ENCODE peak calls at places on chromosomes 2 and 18, in nine cellular contexts. N, B, C, U, Q, L, K, E and D are unnamed samples.

GRCh38 chr2:64562148-64562784 is 38.1 kb downstream of the AFTPH start:
- DNase-seq in N (no peak), B (no peak), C (no peak), U (no peak), Q (no peak), L (no peak), K (peak; percentile 57), E (no peak), D (peak; percentile 27)

GRCh38 chr2:144886847-144887246 is 366.9 kb upstream of the ZEB2 start:
- DNase-seq in N (no peak), B (no peak), C (peak; percentile 36), U (no peak), Q (peak; percentile 49), L (peak; percentile 30), K (no peak), E (no peak), D (no peak)

GRCh38 chr2:65589667-65590066 is 157.3 kb upstream of the SPRED2 start:
- DNase-seq in N (no peak), B (no peak), C (no peak), U (no peak), Q (no peak), L (no peak), K (no peak), E (no peak), D (no peak)

GRCh38 chr2:26767129-26767528 is 3.0 kb downstream of the SLC35F6 start:
- DNase-seq in N (no peak), B (no peak), C (no peak), U (no peak), Q (no peak), L (no peak), K (no peak), E (no peak), D (no peak)

GRCh38 chr18:61575419-61575818 is 242.2 kb downstream of the CDH20 start:
- DNase-seq in N (no peak), B (no peak), C (peak; percentile 39), U (peak; percentile 15), Q (no peak), L (no peak), K (no peak), E (no peak), D (no peak)

GRCh38 chr2:5507374-5507773 is 184.8 kb upstream of the SOX11 start:
- DNase-seq in N (no peak), B (no peak), C (no peak), U (no peak), Q (no peak), L (no peak), K (no peak), E (no peak), D (no peak)

GRCh38 chr2:99543247-99543646 is 53.4 kb upstream of the REV1 start:
- DNase-seq in N (no peak), B (no peak), C (peak; percentile 8), U (no peak), Q (no peak), L (no peak), K (no peak), E (no peak), D (no peak)

GRCh38 chr2:127638361-127639110 is 7.4 kb upstream of the GPR17 start:
- DNase-seq in N (no peak), B (peak; percentile 72), C (no peak), U (peak; percentile 17), Q (peak; percentile 49), L (no peak), K (no peak), E (no peak), D (peak; percentile 28)

GRCh38 chr2:191249131-191249813 is 4.1 kb downstream of the MYO1B start:
- DNase-seq in N (no peak), B (no peak), C (peak; percentile 42), U (no peak), Q (no peak), L (peak; percentile 39), K (no peak), E (no peak), D (no peak)

GRCh38 chr2:172429351-172429968 is 2.1 kb downstream of the ITGA6 start:
- DNase-seq in N (no peak), B (no peak), C (peak; percentile 20), U (peak; percentile 37), Q (no peak), L (no peak), K (no peak), E (no peak), D (peak; percentile 44)

GRCh38 chr2:172430027-172430426 is 2.6 kb downstream of the ITGA6 start:
- DNase-seq in N (no peak), B (no peak), C (no peak), U (no peak), Q (no peak), L (no peak), K (no peak), E (no peak), D (no peak)

GRCh38 chr2:172431428-172431827 is 4.0 kb downstream of the ITGA6 start:
- DNase-seq in N (no peak), B (no peak), C (no peak), U (no peak), Q (peak; percentile 44), L (no peak), K (peak; percentile 77), E (no peak), D (no peak)

GRCh38 chr2:172431993-172432392 is 4.6 kb downstream of the ITGA6 start:
- DNase-seq in N (no peak), B (no peak), C (no peak), U (no peak), Q (no peak), L (no peak), K (no peak), E (no peak), D (no peak)

GRCh38 chr2:172430671-172431070 is 3.3 kb downstream of the ITGA6 start:
- DNase-seq in N (no peak), B (no peak), C (peak; percentile 32), U (no peak), Q (no peak), L (no peak), K (no peak), E (no peak), D (peak; percentile 94)
- H3K4me3 ChIP-seq in N (no peak overlapping the region), B (no peak overlapping the region), C (no peak overlapping the region), U (no peak overlapping the region), Q (no peak overlapping the region), L (no peak overlapping the region), K (no peak overlapping the region), E (peak overlapping the region; percentile 88), D (no peak overlapping the region)

DNA sequence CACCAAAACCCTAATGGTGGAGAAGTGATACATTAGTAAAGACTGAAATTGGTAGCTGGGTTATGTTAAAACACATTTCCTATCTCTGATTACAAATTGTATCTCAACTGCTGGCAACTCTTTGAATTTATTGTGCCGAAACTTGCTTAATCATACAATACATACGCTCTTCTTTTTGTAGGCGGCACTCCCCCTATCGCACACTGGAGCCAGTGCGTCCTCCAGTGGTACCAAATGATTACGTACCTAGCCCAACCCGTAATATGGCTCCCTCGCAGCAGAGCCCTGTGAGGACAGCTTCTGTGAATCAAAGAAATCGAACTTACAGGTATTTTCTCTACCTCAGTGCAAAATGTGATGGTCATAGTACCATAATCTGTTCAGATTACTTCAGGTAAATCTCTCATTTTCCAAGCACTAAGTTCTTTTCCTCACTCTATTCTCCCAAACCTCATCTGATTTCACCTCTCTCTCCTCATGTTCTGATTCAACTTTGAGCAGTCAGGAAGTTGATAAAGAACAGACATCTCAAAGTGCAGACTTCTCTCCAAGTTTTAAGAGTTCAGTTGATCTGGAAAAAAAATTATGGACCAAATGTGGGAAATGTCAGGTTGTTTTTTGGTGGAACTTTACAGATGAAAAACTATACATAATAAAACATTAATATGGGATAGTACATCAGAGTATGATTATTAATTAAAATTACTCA is 66.5 kb downstream of the ABI2 start:
- DNase-seq in N (no peak), B (peak; percentile 64), C (no peak), U (peak; percentile 25), Q (no peak), L (no peak), K (no peak), E (no peak), D (no peak)
- TF ChIP-seq CTCF in N (peak; percentile 10), B (peak; percentile 75), C (no peak), U (peak; percentile 53), Q (no peak), L (no peak), K (no peak), E (no peak), D (no peak)

GRCh38 chr2:216169087-216169486 is 59.9 kb downstream of the XRCC5 start:
- DNase-seq in N (no peak), B (no peak), C (no peak), U (no peak), Q (no peak), L (no peak), K (no peak), E (no peak), D (no peak)

GRCh38 chr2:216172493-216172892 is 63.3 kb downstream of the XRCC5 start:
- DNase-seq in N (no peak), B (no peak), C (no peak), U (no peak), Q (no peak), L (no peak), K (no peak), E (no peak), D (no peak)

GRCh38 chr2:216171043-216171442 is 61.9 kb downstream of the XRCC5 start:
- DNase-seq in N (no peak), B (no peak), C (no peak), U (no peak), Q (no peak), L (no peak), K (no peak), E (no peak), D (no peak)

DNA sequence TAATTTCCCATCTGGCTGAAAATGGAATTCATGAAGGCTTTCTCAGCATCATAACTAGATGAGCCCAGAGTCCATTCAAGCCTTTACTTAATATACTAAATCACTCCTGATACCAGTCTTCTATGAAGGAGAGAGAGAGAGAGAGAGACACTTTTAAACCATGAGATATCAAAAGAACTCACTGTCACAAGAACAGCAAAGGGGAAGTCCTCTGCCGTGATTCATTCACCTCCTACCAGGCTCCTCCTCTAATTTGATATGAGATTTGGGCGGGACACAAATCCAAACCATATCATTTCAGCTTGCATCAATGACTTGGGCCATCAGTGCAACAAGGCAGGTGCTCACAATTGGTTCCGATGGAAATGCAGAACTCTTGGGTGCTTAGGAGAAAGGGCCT is 61.2 kb downstream of the XRCC5 start:
- DNase-seq in N (no peak), B (no peak), C (no peak), U (no peak), Q (no peak), L (no peak), K (no peak), E (no peak), D (no peak)
- H3K36me3 ChIP-seq in N (peaks cover 7% of the 10 kb centered on the region), B (peaks cover 87% of the 10 kb centered on the region), C (peaks cover 5% of the 10 kb centered on the region), U (peaks cover 36% of the 10 kb centered on the region), Q (peaks cover 18% of the 10 kb centered on the region), L (peaks cover 43% of the 10 kb centered on the region), K (peaks cover 32% of the 10 kb centered on the region), E (peaks cover 29% of the 10 kb centered on the region), D (peaks cover 5% of the 10 kb centered on the region)

DNA sequence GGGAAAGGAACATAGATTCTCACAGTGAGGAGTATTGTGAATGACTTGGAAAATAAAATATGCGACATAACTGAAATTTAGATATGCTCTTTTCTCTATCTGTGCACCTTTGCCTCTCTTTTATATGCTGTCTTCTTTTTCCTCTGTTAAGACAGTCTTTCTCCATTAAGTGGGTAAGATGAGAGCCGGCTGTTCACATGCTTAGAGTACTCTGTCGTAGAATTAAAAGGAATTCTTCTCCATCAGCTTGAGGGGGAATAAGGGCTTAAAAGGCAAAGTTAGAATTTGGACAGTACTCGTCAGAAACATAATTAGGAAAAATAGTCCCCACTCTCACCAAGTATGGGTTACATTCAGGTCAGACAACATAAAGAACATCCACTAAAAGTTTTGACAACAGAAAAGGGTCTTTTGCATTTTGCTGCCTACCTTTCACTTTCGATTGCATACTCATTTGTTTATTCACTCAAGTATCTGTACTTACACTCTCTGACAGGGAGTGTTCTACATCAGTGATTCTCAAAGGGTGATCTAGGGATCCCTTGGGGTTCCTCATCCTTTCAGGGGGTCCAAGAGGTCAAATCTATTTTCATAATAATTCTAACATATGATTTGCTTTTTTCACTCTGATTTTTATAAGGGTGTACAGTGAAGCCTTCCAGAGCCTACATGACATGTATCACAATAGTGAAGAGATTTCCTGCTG is 48.0 kb downstream of the ARHGAP15 start:
- DNase-seq in N (peak; percentile 29), B (no peak), C (no peak), U (no peak), Q (no peak), L (no peak), K (no peak), E (no peak), D (no peak)
- H3K4me3 ChIP-seq in N (peak overlapping the region; percentile 45), B (no peak overlapping the region), C (peak overlapping the region; percentile 64), U (no peak overlapping the region), Q (no peak overlapping the region), L (no peak overlapping the region), K (no peak overlapping the region), E (peak overlapping the region; percentile 21), D (no peak overlapping the region)